ENCODE peak calls at places on chromosomes 2 and 18, in ten cellular contexts. One of them, this sample, is unnamed.

GRCh38 chr2:45814951-45815621 is 163.6 kb downstream of the PRKCE start:
- DNase-seq in activated T-cell treated with anti-CD3 and anti-CD28 coated beads for 4 hours: no peak
- DNase-seq in activated CD4-positive, alpha-beta T cell treated with anti-CD3 and anti-CD28 coated beads, Interleukin-2, amount 50 U/mL, for 1 hour: no peak
- DNase-seq in stimulated activated CD8-positive, alpha-beta memory T cell treated with anti-CD3 and anti-CD28 coated beads, Interleukin-7, amount 100 ng/mL, for 1 hour: no peak
- DNase-seq in left colon: no peak
- DNase-seq in cardiac muscle cell: no peak
- DNase-seq in CD8-positive, alpha-beta memory T cell: no peak
- DNase-seq in SJCRH30: no peak
- DNase-seq in iris pigment epithelial cell: no peak
- DNase-seq in globus pallidus: no peak
- DNase-seq in this sample: peak; percentile 61

GRCh38 chr18:54717673-54718435 is 110.4 kb upstream of the RAB27B start:
- DNase-seq in activated CD4-positive, alpha-beta T cell treated with anti-CD3 and anti-CD28 coated beads, Interleukin-2, amount 50 U/mL, for 1 hour: peak; percentile 19
- DNase-seq in SJCRH30: no peak
- DNase-seq in iris pigment epithelial cell: peak; percentile 21
- DNase-seq in stimulated activated CD8-positive, alpha-beta memory T cell treated with anti-CD3 and anti-CD28 coated beads, Interleukin-7, amount 100 ng/mL, for 1 hour: no peak
- DNase-seq in cardiac muscle cell: peak; percentile 23
- DNase-seq in globus pallidus: peak; percentile 7
- DNase-seq in CD8-positive, alpha-beta memory T cell: peak; percentile 9
- DNase-seq in left colon: no peak
- DNase-seq in activated T-cell treated with anti-CD3 and anti-CD28 coated beads for 4 hours: no peak
- DNase-seq in this sample: peak; percentile 35

GRCh38 chr18:23114171-23114881 is 21.0 kb upstream of the CABLES1 start:
- DNase-seq in cardiac muscle cell: no peak
- DNase-seq in SJCRH30: peak; percentile 71
- DNase-seq in activated CD4-positive, alpha-beta T cell treated with anti-CD3 and anti-CD28 coated beads, Interleukin-2, amount 50 U/mL, for 1 hour: no peak
- DNase-seq in stimulated activated CD8-positive, alpha-beta memory T cell treated with anti-CD3 and anti-CD28 coated beads, Interleukin-7, amount 100 ng/mL, for 1 hour: no peak
- DNase-seq in iris pigment epithelial cell: peak; percentile 25
- DNase-seq in activated T-cell treated with anti-CD3 and anti-CD28 coated beads for 4 hours: no peak
- DNase-seq in CD8-positive, alpha-beta memory T cell: no peak
- DNase-seq in globus pallidus: peak; percentile 13
- DNase-seq in left colon: no peak
- DNase-seq in this sample: no peak

GRCh38 chr2:217609952-217610351 is 392.8 kb downstream of the TNS1 start:
- DNase-seq in stimulated activated CD8-positive, alpha-beta memory T cell treated with anti-CD3 and anti-CD28 coated beads, Interleukin-7, amount 100 ng/mL, for 1 hour: no peak
- DNase-seq in CD8-positive, alpha-beta memory T cell: no peak
- DNase-seq in activated CD4-positive, alpha-beta T cell treated with anti-CD3 and anti-CD28 coated beads, Interleukin-2, amount 50 U/mL, for 1 hour: no peak
- DNase-seq in activated T-cell treated with anti-CD3 and anti-CD28 coated beads for 4 hours: no peak
- DNase-seq in SJCRH30: no peak
- DNase-seq in left colon: no peak
- DNase-seq in cardiac muscle cell: no peak
- DNase-seq in iris pigment epithelial cell: no peak
- DNase-seq in globus pallidus: no peak
- DNase-seq in this sample: no peak

GRCh38 chr2:67871696-67872320 is 191.0 kb downstream of the C1D start:
- DNase-seq in globus pallidus: no peak
- DNase-seq in iris pigment epithelial cell: peak; percentile 75
- DNase-seq in stimulated activated CD8-positive, alpha-beta memory T cell treated with anti-CD3 and anti-CD28 coated beads, Interleukin-7, amount 100 ng/mL, for 1 hour: no peak
- DNase-seq in left colon: no peak
- DNase-seq in CD8-positive, alpha-beta memory T cell: no peak
- DNase-seq in cardiac muscle cell: peak; percentile 78
- DNase-seq in activated T-cell treated with anti-CD3 and anti-CD28 coated beads for 4 hours: no peak
- DNase-seq in SJCRH30: peak; percentile 16
- DNase-seq in activated CD4-positive, alpha-beta T cell treated with anti-CD3 and anti-CD28 coated beads, Interleukin-2, amount 50 U/mL, for 1 hour: no peak
- DNase-seq in this sample: no peak

GRCh38 chr2:118097657-118098056 is 9.4 kb downstream of the INSIG2 start:
- DNase-seq in CD8-positive, alpha-beta memory T cell: no peak
- DNase-seq in left colon: no peak
- DNase-seq in SJCRH30: no peak
- DNase-seq in cardiac muscle cell: peak; percentile 38
- DNase-seq in globus pallidus: no peak
- DNase-seq in activated T-cell treated with anti-CD3 and anti-CD28 coated beads for 4 hours: no peak
- DNase-seq in activated CD4-positive, alpha-beta T cell treated with anti-CD3 and anti-CD28 coated beads, Interleukin-2, amount 50 U/mL, for 1 hour: no peak
- DNase-seq in iris pigment epithelial cell: peak; percentile 56
- DNase-seq in stimulated activated CD8-positive, alpha-beta memory T cell treated with anti-CD3 and anti-CD28 coated beads, Interleukin-7, amount 100 ng/mL, for 1 hour: no peak
- DNase-seq in this sample: no peak

GRCh38 chr2:239143858-239144712 is 256.7 kb downstream of the HDAC4 start:
- DNase-seq in activated T-cell treated with anti-CD3 and anti-CD28 coated beads for 4 hours: peak; percentile 11
- DNase-seq in activated CD4-positive, alpha-beta T cell treated with anti-CD3 and anti-CD28 coated beads, Interleukin-2, amount 50 U/mL, for 1 hour: peak; percentile 26
- DNase-seq in left colon: no peak
- DNase-seq in SJCRH30: peak; percentile 64
- DNase-seq in stimulated activated CD8-positive, alpha-beta memory T cell treated with anti-CD3 and anti-CD28 coated beads, Interleukin-7, amount 100 ng/mL, for 1 hour: no peak
- DNase-seq in cardiac muscle cell: peak; percentile 69
- DNase-seq in globus pallidus: peak; percentile 75
- DNase-seq in iris pigment epithelial cell: peak; percentile 68
- DNase-seq in CD8-positive, alpha-beta memory T cell: no peak
- DNase-seq in this sample: peak; percentile 73

GRCh38 chr2:68317971-68318685 is 1.6 kb downstream of the CNRIP1 start:
- DNase-seq in iris pigment epithelial cell: no peak
- DNase-seq in SJCRH30: no peak
- DNase-seq in activated CD4-positive, alpha-beta T cell treated with anti-CD3 and anti-CD28 coated beads, Interleukin-2, amount 50 U/mL, for 1 hour: no peak
- DNase-seq in globus pallidus: no peak
- DNase-seq in left colon: no peak
- DNase-seq in cardiac muscle cell: no peak
- DNase-seq in activated T-cell treated with anti-CD3 and anti-CD28 coated beads for 4 hours: no peak
- DNase-seq in CD8-positive, alpha-beta memory T cell: no peak
- DNase-seq in stimulated activated CD8-positive, alpha-beta memory T cell treated with anti-CD3 and anti-CD28 coated beads, Interleukin-7, amount 100 ng/mL, for 1 hour: no peak
- DNase-seq in this sample: no peak

GRCh38 chr2:105176429-105176828 is 65.1 kb upstream of the GPR45 start:
- DNase-seq in CD8-positive, alpha-beta memory T cell: no peak
- DNase-seq in SJCRH30: no peak
- DNase-seq in activated CD4-positive, alpha-beta T cell treated with anti-CD3 and anti-CD28 coated beads, Interleukin-2, amount 50 U/mL, for 1 hour: no peak
- DNase-seq in cardiac muscle cell: no peak
- DNase-seq in iris pigment epithelial cell: no peak
- DNase-seq in stimulated activated CD8-positive, alpha-beta memory T cell treated with anti-CD3 and anti-CD28 coated beads, Interleukin-7, amount 100 ng/mL, for 1 hour: no peak
- DNase-seq in globus pallidus: no peak
- DNase-seq in left colon: peak; percentile 48
- DNase-seq in activated T-cell treated with anti-CD3 and anti-CD28 coated beads for 4 hours: no peak
- DNase-seq in this sample: no peak

GRCh38 chr18:79805211-79805862 is 7.6 kb downstream of the KCNG2 start:
- DNase-seq in stimulated activated CD8-positive, alpha-beta memory T cell treated with anti-CD3 and anti-CD28 coated beads, Interleukin-7, amount 100 ng/mL, for 1 hour: no peak
- DNase-seq in activated CD4-positive, alpha-beta T cell treated with anti-CD3 and anti-CD28 coated beads, Interleukin-2, amount 50 U/mL, for 1 hour: no peak
- DNase-seq in SJCRH30: no peak
- DNase-seq in activated T-cell treated with anti-CD3 and anti-CD28 coated beads for 4 hours: no peak
- DNase-seq in globus pallidus: no peak
- DNase-seq in iris pigment epithelial cell: no peak
- DNase-seq in CD8-positive, alpha-beta memory T cell: no peak
- DNase-seq in cardiac muscle cell: no peak
- DNase-seq in left colon: no peak
- DNase-seq in this sample: peak; percentile 20

GRCh38 chr2:119760237-119760807 is 600 bp downstream of the PTPN4 start:
- DNase-seq in cardiac muscle cell: no peak
- DNase-seq in iris pigment epithelial cell: no peak
- DNase-seq in left colon: peak; percentile 69
- DNase-seq in activated CD4-positive, alpha-beta T cell treated with anti-CD3 and anti-CD28 coated beads, Interleukin-2, amount 50 U/mL, for 1 hour: no peak
- DNase-seq in globus pallidus: no peak
- DNase-seq in SJCRH30: no peak
- DNase-seq in activated T-cell treated with anti-CD3 and anti-CD28 coated beads for 4 hours: peak; percentile 14
- DNase-seq in CD8-positive, alpha-beta memory T cell: no peak
- DNase-seq in stimulated activated CD8-positive, alpha-beta memory T cell treated with anti-CD3 and anti-CD28 coated beads, Interleukin-7, amount 100 ng/mL, for 1 hour: no peak
- DNase-seq in this sample: no peak

GRCh38 chr2:160493227-160494028 is at the start of gene RBMS1:
- DNase-seq in activated CD4-positive, alpha-beta T cell treated with anti-CD3 and anti-CD28 coated beads, Interleukin-2, amount 50 U/mL, for 1 hour: peak; percentile 56
- DNase-seq in stimulated activated CD8-positive, alpha-beta memory T cell treated with anti-CD3 and anti-CD28 coated beads, Interleukin-7, amount 100 ng/mL, for 1 hour: peak; percentile 19
- DNase-seq in globus pallidus: no peak
- DNase-seq in iris pigment epithelial cell: peak; percentile 55
- DNase-seq in SJCRH30: peak; percentile 73
- DNase-seq in activated T-cell treated with anti-CD3 and anti-CD28 coated beads for 4 hours: peak; percentile 25
- DNase-seq in left colon: peak; percentile 50
- DNase-seq in CD8-positive, alpha-beta memory T cell: peak; percentile 46
- DNase-seq in cardiac muscle cell: peak; percentile 78
- DNase-seq in this sample: peak; percentile 69

GRCh38 chr2:179263460-179264237 is 983 bp downstream of the SESTD1 start:
- DNase-seq in left colon: peak; percentile 63
- DNase-seq in SJCRH30: peak; percentile 68
- DNase-seq in cardiac muscle cell: peak; percentile 71
- DNase-seq in CD8-positive, alpha-beta memory T cell: no peak
- DNase-seq in activated CD4-positive, alpha-beta T cell treated with anti-CD3 and anti-CD28 coated beads, Interleukin-2, amount 50 U/mL, for 1 hour: no peak
- DNase-seq in activated T-cell treated with anti-CD3 and anti-CD28 coated beads for 4 hours: no peak
- DNase-seq in globus pallidus: no peak
- DNase-seq in stimulated activated CD8-positive, alpha-beta memory T cell treated with anti-CD3 and anti-CD28 coated beads, Interleukin-7, amount 100 ng/mL, for 1 hour: no peak
- DNase-seq in iris pigment epithelial cell: peak; percentile 74
- DNase-seq in this sample: peak; percentile 77

GRCh38 chr18:47595816-47596501 is 334.5 kb downstream of the SMAD2 start:
- DNase-seq in stimulated activated CD8-positive, alpha-beta memory T cell treated with anti-CD3 and anti-CD28 coated beads, Interleukin-7, amount 100 ng/mL, for 1 hour: no peak
- DNase-seq in activated T-cell treated with anti-CD3 and anti-CD28 coated beads for 4 hours: no peak
- DNase-seq in CD8-positive, alpha-beta memory T cell: no peak
- DNase-seq in left colon: peak; percentile 69
- DNase-seq in cardiac muscle cell: no peak
- DNase-seq in globus pallidus: no peak
- DNase-seq in iris pigment epithelial cell: no peak
- DNase-seq in SJCRH30: peak; percentile 45
- DNase-seq in activated CD4-positive, alpha-beta T cell treated with anti-CD3 and anti-CD28 coated beads, Interleukin-2, amount 50 U/mL, for 1 hour: peak; percentile 2
- DNase-seq in this sample: peak; percentile 60

GRCh38 chr18:59993560-59993959 is 93.8 kb downstream of the PMAIP1 start:
- DNase-seq in left colon: no peak
- DNase-seq in globus pallidus: no peak
- DNase-seq in CD8-positive, alpha-beta memory T cell: no peak
- DNase-seq in SJCRH30: no peak
- DNase-seq in iris pigment epithelial cell: peak; percentile 12
- DNase-seq in activated T-cell treated with anti-CD3 and anti-CD28 coated beads for 4 hours: no peak
- DNase-seq in activated CD4-positive, alpha-beta T cell treated with anti-CD3 and anti-CD28 coated beads, Interleukin-2, amount 50 U/mL, for 1 hour: no peak
- DNase-seq in stimulated activated CD8-positive, alpha-beta memory T cell treated with anti-CD3 and anti-CD28 coated beads, Interleukin-7, amount 100 ng/mL, for 1 hour: no peak
- DNase-seq in cardiac muscle cell: no peak
- DNase-seq in this sample: no peak

GRCh38 chr2:157032019-157032418 is 225.5 kb upstream of the GALNT5 start:
- DNase-seq in left colon: no peak
- DNase-seq in CD8-positive, alpha-beta memory T cell: no peak
- DNase-seq in cardiac muscle cell: peak; percentile 88
- DNase-seq in activated T-cell treated with anti-CD3 and anti-CD28 coated beads for 4 hours: no peak
- DNase-seq in SJCRH30: peak; percentile 17
- DNase-seq in globus pallidus: no peak
- DNase-seq in stimulated activated CD8-positive, alpha-beta memory T cell treated with anti-CD3 and anti-CD28 coated beads, Interleukin-7, amount 100 ng/mL, for 1 hour: no peak
- DNase-seq in activated CD4-positive, alpha-beta T cell treated with anti-CD3 and anti-CD28 coated beads, Interleukin-2, amount 50 U/mL, for 1 hour: no peak
- DNase-seq in iris pigment epithelial cell: peak; percentile 96
- DNase-seq in this sample: no peak

GRCh38 chr2:221431477-221431876 is 140.6 kb downstream of the EPHA4 start:
- DNase-seq in cardiac muscle cell: no peak
- DNase-seq in stimulated activated CD8-positive, alpha-beta memory T cell treated with anti-CD3 and anti-CD28 coated beads, Interleukin-7, amount 100 ng/mL, for 1 hour: no peak
- DNase-seq in activated T-cell treated with anti-CD3 and anti-CD28 coated beads for 4 hours: no peak
- DNase-seq in CD8-positive, alpha-beta memory T cell: no peak
- DNase-seq in activated CD4-positive, alpha-beta T cell treated with anti-CD3 and anti-CD28 coated beads, Interleukin-2, amount 50 U/mL, for 1 hour: no peak
- DNase-seq in SJCRH30: no peak
- DNase-seq in left colon: peak; percentile 20
- DNase-seq in iris pigment epithelial cell: no peak
- DNase-seq in globus pallidus: no peak
- DNase-seq in this sample: no peak

GRCh38 chr2:239322414-239323086 is 78.3 kb downstream of the HDAC4 start:
- DNase-seq in globus pallidus: no peak
- DNase-seq in CD8-positive, alpha-beta memory T cell: no peak
- DNase-seq in activated CD4-positive, alpha-beta T cell treated with anti-CD3 and anti-CD28 coated beads, Interleukin-2, amount 50 U/mL, for 1 hour: peak; percentile 43
- DNase-seq in activated T-cell treated with anti-CD3 and anti-CD28 coated beads for 4 hours: peak; percentile 24
- DNase-seq in stimulated activated CD8-positive, alpha-beta memory T cell treated with anti-CD3 and anti-CD28 coated beads, Interleukin-7, amount 100 ng/mL, for 1 hour: no peak
- DNase-seq in iris pigment epithelial cell: peak; percentile 38
- DNase-seq in cardiac muscle cell: peak; percentile 68
- DNase-seq in SJCRH30: no peak
- DNase-seq in left colon: peak; percentile 60
- DNase-seq in this sample: no peak

This sample was measured in D341Med.